ENCODE peak calls at places on chromosomes 16 and 17, in six cellular contexts. T is naive thymus-derived CD4-positive, alpha-beta T cell; W is GF-D8; N is hepatic stellate cell; Y is NCI-H1417; B is NCI-H1105 treated with DMSO at 0.1 percent for 48 hours. Z is an unnamed sample.

GRCh38 chr16:87570938-87571867 is 31.1 kb upstream of the JPH3 start:
- DNase-seq in T (no peak), W (no peak), N (peak), Y (peak), B (no peak), Z (peak)

GRCh38 chr16:81158964-81159363 is 62.8 kb upstream of the GCSH start:
- DNase-seq in T (no peak), W (no peak), N (no peak), Y (no peak), B (no peak), Z (peak)

GRCh38 chr16:57711331-57711730 is 16.7 kb downstream of the DRC7 start:
- DNase-seq in T (no peak), W (no peak), N (no peak), Y (no peak), B (no peak), Z (no peak)

GRCh38 chr17:3672571-3672970 is 4.0 kb downstream of the EMC6 start:
- DNase-seq in T (no peak), W (no peak), N (no peak), Y (no peak), B (no peak), Z (no peak)

GRCh38 chr16:19527161-19527560 is 3.4 kb downstream of the CCP110 start:
- DNase-seq in T (no peak), W (no peak), N (no peak), Y (no peak), B (no peak), Z (no peak)

GRCh38 chr17:10871914-10872313 is 34.0 kb upstream of the PIRT start:
- DNase-seq in T (no peak), W (no peak), N (no peak), Y (peak), B (peak), Z (no peak)

GRCh38 chr16:57391708-57392107 is 12.9 kb upstream of the CCL17 start:
- DNase-seq in T (no peak), W (no peak), N (no peak), Y (no peak), B (no peak), Z (no peak)

GRCh38 chr16:19113577-19114358 is at the start of gene ITPRIPL2:
- DNase-seq in T (no peak), W (peak), N (peak), Y (peak), B (no peak), Z (peak)

GRCh38 chr17:38693700-38694329 is 11.3 kb upstream of the MLLT6 start:
- DNase-seq in T (no peak), W (no peak), N (peak), Y (no peak), B (no peak), Z (no peak)

GRCh38 chr16:13845232-13845631 is 74.7 kb upstream of the ERCC4 start:
- DNase-seq in T (no peak), W (no peak), N (no peak), Y (no peak), B (no peak), Z (no peak)

GRCh38 chr17:51365090-51365489 is 104.7 kb downstream of the UTP18 start:
- DNase-seq in T (peak), W (no peak), N (no peak), Y (no peak), B (no peak), Z (no peak)

GRCh38 chr16:3748307-3748706 is 31.0 kb upstream of the TRAP1 start:
- DNase-seq in T (no peak), W (no peak), N (no peak), Y (no peak), B (no peak), Z (no peak)

GRCh38 chr17:14006249-14006942 is 62.9 kb upstream of the COX10 start:
- DNase-seq in T (no peak), W (no peak), N (no peak), Y (no peak), B (no peak), Z (no peak)

GRCh38 chr17:82226170-82226808 is 2.6 kb upstream of the SLC16A3 start:
- DNase-seq in T (no peak), W (no peak), N (no peak), Y (no peak), B (no peak), Z (no peak)

GRCh38 chr16:2701272-2701671 is 18.8 kb downstream of the PRSS27 start:
- DNase-seq in T (no peak), W (no peak), N (no peak), Y (no peak), B (no peak), Z (no peak)

GRCh38 chr16:58430718-58431117 is 38.4 kb downstream of the GINS3 start:
- DNase-seq in T (no peak), W (no peak), N (no peak), Y (no peak), B (no peak), Z (no peak)

GRCh38 chr16:54287018-54287757 is 601 bp upstream of the IRX3 start:
- DNase-seq in T (no peak), W (no peak), N (no peak), Y (no peak), B (no peak), Z (no peak)

GRCh38 chr16:70767377-70768204 is 33.4 kb downstream of the VAC14 start:
- DNase-seq in T (no peak), W (no peak), N (no peak), Y (no peak), B (no peak), Z (no peak)

GRCh38 chr16:82138478-82139285 is 31.3 kb downstream of the MPHOSPH6 start:
- DNase-seq in T (no peak), W (no peak), N (no peak), Y (no peak), B (peak), Z (no peak)

GRCh38 chr16:69927056-69927757 is 23.9 kb upstream of the CLEC18A start:
- DNase-seq in T (no peak), W (no peak), N (peak), Y (no peak), B (no peak), Z (no peak)

GRCh38 chr16:20307240-20307671 is 20.1 kb downstream of the GP2 start:
- DNase-seq in T (no peak), W (no peak), N (no peak), Y (no peak), B (no peak), Z (no peak)

GRCh38 chr16:303760-304505 is 21.0 kb downstream of the PDIA2 start:
- DNase-seq in T (no peak), W (no peak), N (no peak), Y (no peak), B (no peak), Z (no peak)

GRCh38 chr17:36728030-36728991 is 126.9 kb downstream of the MRM1 start:
- DNase-seq in T (no peak), W (no peak), N (no peak), Y (peak), B (peak), Z (no peak)

GRCh38 chr17:32757963-32758362 is 119.0 kb downstream of the MYO1D start:
- DNase-seq in T (no peak), W (no peak), N (no peak), Y (no peak), B (no peak), Z (no peak)